ENCODE peak calls at places on chromosomes 5 and 9, in six cellular contexts. R, F, V, E, Y and D are unnamed samples.

GRCh38 chr5:143664623-143665022 is 147.3 kb upstream of the HMHB1 start:
- ATAC-seq in Y (no peak), V (no peak), F (no peak), E (no peak), R (no peak), D (no peak)

GRCh38 chr9:86731511-86731993 is 215.8 kb downstream of the GAS1 start:
- ATAC-seq in F (no peak), E (no peak), R (no peak), Y (peak), V (no peak), D (peak)

GRCh38 chr5:168916266-168916665 is 337.1 kb upstream of the PANK3 start:
- ATAC-seq in R (no peak), Y (peak), F (no peak), E (peak), V (no peak), D (peak)

GRCh38 chr5:74685979-74686631 is 1.1 kb downstream of the HEXB start:
- ATAC-seq in F (peak), E (no peak), Y (peak), V (peak), R (peak), D (no peak)

GRCh38 chr9:72400866-72401265 is 35.9 kb upstream of the ZFAND5 start:
- ATAC-seq in E (no peak), F (no peak), R (no peak), Y (no peak), V (no peak), D (no peak)

GRCh38 chr5:77972545-77973252 is 196.6 kb upstream of the TBCA start:
- ATAC-seq in E (no peak), R (peak), F (peak), V (peak), Y (peak), D (peak)

GRCh38 chr5:68087866-68088265 is 127.7 kb upstream of the PIK3R1 start:
- ATAC-seq in Y (peak), E (no peak), R (no peak), V (no peak), F (no peak), D (no peak)

GRCh38 chr5:168128556-168128955 is 162.9 kb upstream of the WWC1 start:
- ATAC-seq in V (no peak), E (no peak), F (no peak), R (no peak), Y (no peak), D (peak)

GRCh38 chr9:132639322-132639721 is 30.5 kb downstream of the DDX31 start:
- ATAC-seq in E (no peak), F (no peak), Y (no peak), R (no peak), V (no peak), D (no peak)

GRCh38 chr5:71895546-71895945 is 176.5 kb downstream of the CARTPT start:
- ATAC-seq in E (no peak), R (no peak), Y (no peak), F (no peak), V (no peak), D (no peak)

GRCh38 chr5:124963236-124963929 is 216.9 kb upstream of the ZNF608 start:
- ATAC-seq in R (no peak), F (no peak), V (no peak), Y (peak), E (no peak), D (no peak)

GRCh38 chr5:14895301-14895700 is 23.7 kb upstream of the ANKH start:
- ATAC-seq in V (no peak), Y (no peak), R (no peak), E (peak), F (peak), D (no peak)

GRCh38 chr5:150993422-150993821 is 27.0 kb upstream of the GPX3 start:
- ATAC-seq in E (no peak), Y (no peak), R (no peak), F (no peak), V (no peak), D (no peak)

GRCh38 chr5:69350664-69351063 is 18.1 kb upstream of the CCDC125 start:
- ATAC-seq in R (no peak), F (no peak), V (no peak), Y (no peak), E (no peak), D (no peak)

GRCh38 chr9:68974901-68975300 is 39.0 kb downstream of the PRKACG start:
- ATAC-seq in Y (peak), R (peak), V (no peak), E (no peak), F (peak), D (no peak)

GRCh38 chr5:42001673-42002072 is 76.6 kb downstream of the FBXO4 start:
- ATAC-seq in V (no peak), E (no peak), R (peak), F (no peak), Y (no peak), D (no peak)

GRCh38 chr5:29079771-29080170 is 2041.4 kb upstream of the CDH9 start:
- ATAC-seq in F (peak), Y (no peak), R (no peak), E (no peak), V (peak), D (no peak)

GRCh38 chr5:105943119-105943518 is 1727.6 kb downstream of the EFNA5 start:
- ATAC-seq in Y (peak), E (no peak), V (no peak), R (no peak), F (no peak), D (no peak)

GRCh38 chr5:78577051-78577807 is 71.3 kb downstream of the LHFPL2 start:
- ATAC-seq in Y (peak), R (no peak), E (no peak), V (no peak), F (no peak), D (peak)

GRCh38 chr5:126624534-126624933 is 23.8 kb downstream of the PHAX start:
- ATAC-seq in E (peak), F (no peak), Y (no peak), R (no peak), V (no peak), D (no peak)

GRCh38 chr5:67815455-67816391 is 399.8 kb upstream of the PIK3R1 start:
- ATAC-seq in V (peak), F (peak), Y (peak), E (no peak), R (peak), D (peak)

GRCh38 chr5:115391780-115392179 is 95.3 kb upstream of the CCDC112 start:
- ATAC-seq in Y (no peak), R (no peak), E (no peak), V (no peak), F (no peak), D (no peak)
- TF ChIP-seq POLR2AphosphoS5 in Y (no peak), R (no peak), E (no peak), V (no peak), F (no peak), D (no peak)

DNA sequence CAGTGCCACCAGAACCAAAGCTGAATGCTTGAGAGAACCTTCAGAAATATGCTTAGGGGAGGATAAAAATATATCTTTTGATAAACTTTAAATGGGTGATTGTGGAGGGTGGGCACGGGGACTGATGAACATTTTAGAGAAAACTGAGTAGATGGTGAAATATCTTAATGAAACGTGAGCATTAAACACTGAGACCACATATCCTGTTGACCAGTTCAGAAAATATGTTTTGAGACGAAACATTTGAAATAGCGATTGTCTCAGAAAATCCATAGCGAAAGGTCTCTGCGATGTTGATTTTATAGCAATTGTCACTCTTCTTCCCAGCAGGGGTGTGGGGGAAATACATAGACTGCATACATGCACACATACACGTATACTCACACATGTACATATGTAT is 231.0 kb downstream of the ESM1 start:
- ATAC-seq in E (no peak), F (no peak), V (no peak), R (no peak), Y (no peak), D (no peak)
- H3K4me3 ChIP-seq in E (no peak), F (no peak), V (no peak), R (no peak), Y (no peak), D (no peak)

GRCh38 chr5:56837386-56837785 is 22.0 kb downstream of the MAP3K1 start:
- ATAC-seq in F (no peak), R (no peak), Y (no peak), E (no peak), V (no peak), D (no peak)
- TF ChIP-seq POLR2A in F (no peak), R (no peak), Y (no peak), E (no peak), V (no peak), D (no peak)

GRCh38 chr9:133824106-133824801 is 86.1 kb upstream of the SARDH start:
- ATAC-seq in R (peak), E (no peak), V (no peak), F (peak), Y (no peak), D (no peak)
- TF ChIP-seq POLR2AphosphoS5 in R (no peak), E (no peak), V (no peak), F (no peak), Y (no peak), D (no peak)

DNA sequence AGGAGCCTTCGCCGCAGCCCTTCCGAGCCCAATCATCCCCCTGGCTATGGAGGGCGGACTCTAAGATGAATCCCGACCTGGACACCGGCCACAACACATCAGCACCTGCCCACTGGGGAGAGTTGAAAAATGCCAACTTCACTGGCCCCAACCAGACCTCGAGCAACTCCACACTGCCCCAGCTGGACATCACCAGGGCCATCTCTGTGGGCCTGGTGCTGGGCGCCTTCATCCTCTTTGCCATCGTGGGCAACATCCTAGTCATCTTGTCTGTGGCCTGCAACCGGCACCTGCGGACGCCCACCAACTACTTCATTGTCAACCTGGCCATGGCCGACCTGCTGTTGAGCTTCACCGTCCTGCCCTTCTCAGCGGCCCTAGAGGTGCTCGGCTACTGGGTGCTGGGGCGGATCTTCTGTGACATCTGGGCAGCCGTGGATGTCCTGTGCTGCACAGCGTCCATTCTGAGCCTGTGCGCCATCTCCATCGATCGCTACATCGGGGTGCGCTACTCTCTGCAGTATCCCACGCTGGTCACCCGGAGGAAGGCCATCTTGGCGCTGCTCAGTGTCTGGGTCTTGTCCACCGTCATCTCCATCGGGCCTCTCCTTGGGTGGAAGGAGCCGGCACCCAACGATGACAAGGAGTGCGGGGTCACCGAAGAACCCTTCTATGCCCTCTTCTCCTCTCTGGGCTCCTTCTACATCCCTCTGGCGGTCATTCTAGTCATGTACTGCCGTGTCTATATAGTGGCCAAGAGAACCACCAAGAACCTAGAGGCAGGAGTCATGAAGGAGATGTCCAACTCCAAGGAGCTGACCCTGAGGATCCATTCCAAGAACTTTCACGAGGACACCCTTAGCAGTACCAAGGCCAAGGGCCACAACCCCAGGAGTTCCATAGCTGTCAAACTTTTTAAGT is 819 bp downstream of the ADRA1B start:
- ATAC-seq in R (peak), E (no peak), Y (no peak), V (peak), F (no peak), D (no peak)
- H3K4me3 ChIP-seq in R (no peak), E (no peak), Y (peak), V (no peak), F (no peak), D (peak)